ENCODE peak calls at places on chromosomes 5 and 9, in eight cellular contexts. U, B, N, P, D, S, Y and C are unnamed samples.
A peak's percentile ranks its signal among the peaks of the same experiment; 100 is the strongest.

GRCh38 chr5:24823625-24824024 is 178.8 kb upstream of the CDH10 start:
- DNase-seq in U (peak; percentile 9), B (no peak), N (no peak), P (no peak), D (no peak), S (no peak), Y (no peak), C (no peak)

GRCh38 chr9:70101265-70101664 is 57.6 kb downstream of the MAMDC2 start:
- DNase-seq in U (peak; percentile 69), B (no peak), N (no peak), P (no peak), D (no peak), S (no peak), Y (no peak), C (no peak)

GRCh38 chr5:16869821-16870796 is 66.0 kb downstream of the MYO10 start:
- DNase-seq in U (peak; percentile 83), B (no peak), N (no peak), P (no peak), D (no peak), S (no peak), Y (no peak), C (no peak)

GRCh38 chr9:134492281-134492691 is 149.3 kb upstream of the COL5A1 start:
- DNase-seq in U (no peak), B (no peak), N (no peak), P (peak; percentile 46), D (no peak), S (peak; percentile 83), Y (peak; percentile 34), C (peak; percentile 12)

GRCh38 chr9:98049668-98050067 is 6.9 kb upstream of the NANS start:
- DNase-seq in U (no peak), B (no peak), N (no peak), P (no peak), D (no peak), S (no peak), Y (no peak), C (no peak)

GRCh38 chr5:111551120-111551519 is 38.8 kb upstream of the STARD4 start:
- DNase-seq in U (no peak), B (no peak), N (no peak), P (no peak), D (no peak), S (no peak), Y (no peak), C (no peak)

GRCh38 chr5:169331292-169331852 is 30.4 kb upstream of the SLIT3 start:
- DNase-seq in U (no peak), B (no peak), N (no peak), P (no peak), D (no peak), S (no peak), Y (no peak), C (no peak)

GRCh38 chr5:93571111-93571977 is 9.7 kb downstream of the NR2F1-AS1 start:
- DNase-seq in U (no peak), B (no peak), N (no peak), P (no peak), D (no peak), S (no peak), Y (no peak), C (no peak)

GRCh38 chr5:151615431-151615830 is 24.3 kb upstream of the FAT2 start:
- DNase-seq in U (peak; percentile 100), B (peak; percentile 49), N (no peak), P (no peak), D (no peak), S (no peak), Y (no peak), C (no peak)

GRCh38 chr9:114883709-114884108 is 46.7 kb downstream of the TNFSF8 start:
- DNase-seq in U (peak; percentile 84), B (no peak), N (no peak), P (no peak), D (peak; percentile 72), S (no peak), Y (no peak), C (no peak)

GRCh38 chr5:79120221-79120620 is 8.6 kb downstream of the BHMT start:
- DNase-seq in U (peak; percentile 73), B (no peak), N (no peak), P (no peak), D (peak; percentile 42), S (no peak), Y (no peak), C (no peak)

GRCh38 chr9:134504106-134504385 is 137.6 kb upstream of the COL5A1 start:
- DNase-seq in U (no peak), B (no peak), N (no peak), P (no peak), D (no peak), S (no peak), Y (no peak), C (no peak)

GRCh38 chr5:3120013-3120412 is 368.5 kb upstream of the IRX2 start:
- DNase-seq in U (no peak), B (no peak), N (no peak), P (no peak), D (no peak), S (no peak), Y (no peak), C (no peak)

GRCh38 chr5:3122985-3123762 is 371.7 kb upstream of the IRX2 start:
- DNase-seq in U (no peak), B (no peak), N (no peak), P (no peak), D (no peak), S (no peak), Y (no peak), C (no peak)

GRCh38 chr5:3122216-3122615 is 370.7 kb upstream of the IRX2 start:
- DNase-seq in U (no peak), B (no peak), N (no peak), P (no peak), D (no peak), S (no peak), Y (no peak), C (no peak)

GRCh38 chr5:3123763-3124157 is 372.3 kb upstream of the IRX2 start:
- DNase-seq in U (no peak), B (no peak), N (no peak), P (no peak), D (no peak), S (no peak), Y (no peak), C (no peak)

DNA sequence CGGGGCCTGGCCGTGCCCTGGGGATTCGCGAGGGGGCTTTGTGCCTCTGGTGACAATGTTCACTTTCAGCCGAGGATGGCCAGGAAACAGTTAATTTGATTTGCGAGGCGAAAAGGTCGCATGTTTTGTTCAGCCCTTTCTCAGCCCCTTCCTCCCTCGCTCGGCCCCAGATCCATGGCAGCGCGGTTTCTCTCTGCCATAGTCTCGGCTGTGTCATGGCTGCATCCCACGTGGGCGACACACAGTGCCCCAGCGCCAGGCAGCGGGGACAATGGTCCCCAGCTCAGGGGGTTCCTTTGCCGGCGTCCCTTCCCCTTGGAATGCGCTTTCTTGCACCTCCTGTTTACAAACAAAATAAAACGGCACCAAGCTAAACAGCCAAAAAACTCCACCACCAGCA is 370.3 kb upstream of the IRX2 start:
- DNase-seq in U (no peak), B (no peak), N (no peak), P (no peak), D (no peak), S (no peak), Y (no peak), C (no peak)
- H3K4me3 ChIP-seq in U (no peak overlapping the region), B (no peak overlapping the region), N (no peak overlapping the region), P (no peak overlapping the region), D (no peak overlapping the region), S (no peak overlapping the region), Y (no peak overlapping the region), C (no peak overlapping the region)

DNA sequence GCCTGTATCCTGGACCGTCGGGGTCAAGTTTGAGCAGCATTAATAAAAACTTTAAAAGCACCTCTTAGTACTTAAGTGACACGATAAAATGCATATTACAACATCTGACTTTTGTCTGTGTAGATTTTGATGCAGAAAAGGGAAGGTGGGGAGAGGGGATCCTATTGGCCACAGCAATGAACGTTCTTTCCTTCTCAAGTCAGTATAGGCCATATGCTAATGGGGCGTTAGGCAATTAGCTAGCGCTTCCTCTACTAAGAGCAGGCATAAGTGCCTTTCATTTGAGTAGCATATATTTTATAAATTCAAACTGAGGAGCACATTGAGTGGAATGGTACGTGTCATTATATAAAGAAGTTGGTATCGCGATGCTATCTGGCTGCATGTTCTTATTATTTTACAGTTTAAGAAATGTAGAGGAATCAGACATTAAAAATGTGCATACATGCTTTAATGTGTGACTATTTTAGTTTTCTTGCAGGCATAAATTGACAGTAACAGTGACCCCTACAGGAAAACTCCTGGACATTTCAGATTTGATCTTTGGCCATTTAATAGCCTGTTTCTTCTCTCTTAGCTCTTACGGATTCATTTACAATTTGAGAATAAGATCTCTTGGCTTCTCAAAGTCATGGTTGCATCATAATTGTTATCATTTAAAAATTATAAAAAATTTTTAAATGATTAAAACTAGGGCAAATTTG is 1.1 kb upstream of the GNA14 start:
- DNase-seq in U (peak; percentile 14), B (no peak), N (no peak), P (no peak), D (peak; percentile 66), S (peak; percentile 16), Y (no peak), C (no peak)
- H3K4me3 ChIP-seq in U (no peak overlapping the region), B (no peak overlapping the region), N (no peak overlapping the region), P (no peak overlapping the region), D (peak overlapping the region; percentile 14), S (peak overlapping the region; percentile 43), Y (peak overlapping the region; percentile 13), C (peak overlapping the region; percentile 56)

GRCh38 chr5:1366514-1366913 is 21.6 kb upstream of the CLPTM1L start:
- DNase-seq in U (no peak), B (peak; percentile 48), N (no peak), P (no peak), D (no peak), S (no peak), Y (no peak), C (no peak)
- H3K4me3 ChIP-seq in U (no peak overlapping the region), B (no peak overlapping the region), N (no peak overlapping the region), P (no peak overlapping the region), D (no peak overlapping the region), S (no peak overlapping the region), Y (no peak overlapping the region), C (no peak overlapping the region)

DNA sequence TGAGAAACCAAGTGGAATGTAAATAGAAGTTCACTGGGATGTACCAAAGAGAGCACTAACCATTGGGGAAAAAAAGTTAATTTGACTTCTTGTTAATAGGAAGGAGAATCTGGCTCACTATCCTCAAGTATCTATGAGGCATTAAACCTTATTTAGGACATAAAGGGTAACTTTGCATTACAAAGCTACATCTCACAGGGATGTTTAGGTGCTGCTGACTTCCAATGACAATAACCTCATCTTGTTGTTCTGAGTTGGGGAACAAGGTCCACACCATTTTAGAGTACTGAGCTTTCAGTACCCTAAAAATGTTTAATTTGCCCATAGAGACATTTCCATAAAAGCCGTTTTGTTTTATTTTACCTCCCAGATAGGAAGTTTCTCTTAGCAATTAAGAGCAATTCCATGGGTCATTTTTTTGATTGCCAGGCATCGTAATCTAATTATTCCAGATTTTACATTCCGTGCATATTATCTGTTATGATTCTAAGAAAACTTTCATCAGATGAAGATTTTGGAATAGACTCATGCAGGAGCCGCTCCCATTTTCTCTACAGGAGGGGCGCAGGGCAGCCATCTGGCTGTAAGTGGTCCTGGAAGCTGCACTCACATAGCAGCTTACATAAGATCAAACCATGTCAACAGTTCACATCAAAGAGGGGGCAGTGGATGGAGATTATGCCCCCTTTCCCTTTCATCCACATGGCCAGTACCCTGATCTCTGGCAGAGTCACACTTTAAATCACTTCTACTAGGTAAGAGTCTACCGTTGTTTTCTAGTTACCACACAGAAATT is 73.5 kb upstream of the PCA3 start:
- DNase-seq in U (no peak), B (no peak), N (no peak), P (no peak), D (no peak), S (no peak), Y (no peak), C (no peak)
- H3K4me3 ChIP-seq in U (no peak overlapping the region), B (no peak overlapping the region), N (no peak overlapping the region), P (no peak overlapping the region), D (no peak overlapping the region), S (no peak overlapping the region), Y (no peak overlapping the region), C (no peak overlapping the region)

GRCh38 chr9:120711841-120712538 is 2.3 kb downstream of the MEGF9 start:
- DNase-seq in U (peak; percentile 55), B (peak; percentile 34), N (no peak), P (no peak), D (no peak), S (no peak), Y (no peak), C (no peak)
- H3K4me3 ChIP-seq in U (peak overlapping the region; percentile 79), B (peak overlapping the region; percentile 66), N (peak overlapping the region; percentile 59), P (no peak overlapping the region), D (peak overlapping the region; percentile 49), S (no peak overlapping the region), Y (no peak overlapping the region), C (peak overlapping the region; percentile 95)